ENCODE peak calls at places on chromosome 9, in four cellular contexts. V, P, W and H are unnamed samples.
A peak's percentile ranks its signal among the peaks of the same experiment; 100 is the strongest.

GRCh38 chr9:746661-747434 is 94.6 kb upstream of the DMRT1 start:
- DNase-seq in V (no peak), P (no peak), W (peak; percentile 52), H (no peak)

GRCh38 chr9:120931278-120932085 is 4.9 kb upstream of the TRAF1 start:
- DNase-seq in V (peak; percentile 74), P (no peak), W (peak; percentile 69), H (peak; percentile 40)

GRCh38 chr9:127942152-127943010 is 4.7 kb upstream of the DPM2 start:
- DNase-seq in V (peak; percentile 71), P (no peak), W (no peak), H (peak; percentile 61)

GRCh38 chr9:18379073-18379811 is 94.7 kb upstream of the ADAMTSL1 start:
- DNase-seq in V (peak; percentile 89), P (peak; percentile 59), W (peak; percentile 95), H (peak; percentile 77)

GRCh38 chr9:5708414-5708813 is 79.5 kb downstream of the RIC1 start:
- DNase-seq in V (no peak), P (no peak), W (no peak), H (peak; percentile 4)

GRCh38 chr9:133459476-133460404 is at the start of gene CACFD1:
- DNase-seq in V (peak; percentile 93), P (peak; percentile 87), W (peak; percentile 83), H (peak; percentile 93)

GRCh38 chr9:103471241-103471640 is 476.1 kb downstream of the CYLC2 start:
- DNase-seq in V (no peak), P (no peak), W (no peak), H (peak; percentile 6)

GRCh38 chr9:84293001-84293798 is 47.4 kb downstream of the SLC28A3 start:
- DNase-seq in V (no peak), P (no peak), W (no peak), H (no peak)

GRCh38 chr9:98899399-98900056 is 44.2 kb upstream of the COL15A1 start:
- DNase-seq in V (peak; percentile 79), P (no peak), W (peak; percentile 31), H (peak; percentile 70)

GRCh38 chr9:91985692-91986091 is 35.7 kb upstream of the ROR2 start:
- DNase-seq in V (no peak), P (no peak), W (no peak), H (no peak)

GRCh38 chr9:123253204-123253603 is 15.2 kb downstream of the STRBP start:
- DNase-seq in V (no peak), P (no peak), W (no peak), H (no peak)
- TF ChIP-seq CTCF in V (no peak), P (no peak), W (no peak), H (no peak)

GRCh38 chr9:117413346-117414219 is 1.3 kb downstream of the ASTN2 start:
- DNase-seq in V (no peak), P (no peak), W (no peak), H (no peak)
- TF ChIP-seq CTCF in V (no peak), P (no peak), W (no peak), H (no peak)

DNA sequence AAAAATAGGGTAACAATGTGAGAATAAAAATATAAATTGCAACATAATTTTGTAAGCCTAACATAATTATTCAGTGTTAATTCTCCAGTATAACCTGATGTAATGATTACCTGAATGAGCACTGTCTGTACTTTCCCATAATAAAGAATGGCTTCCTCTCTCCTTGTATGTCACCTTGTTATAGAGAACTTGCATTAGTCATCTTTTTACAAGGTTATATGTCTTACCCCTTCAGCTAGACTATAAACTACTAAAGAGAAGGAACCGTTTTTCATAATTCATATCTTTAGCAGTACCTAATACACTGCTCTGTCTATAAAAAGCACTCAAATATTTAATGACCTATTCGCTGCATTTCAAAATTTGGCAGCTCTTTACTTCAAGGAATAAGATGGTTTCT is 19.8 kb downstream of the STRBP start:
- DNase-seq in V (no peak), P (no peak), W (no peak), H (no peak)
- TF ChIP-seq CTCF in V (no peak), P (no peak), W (no peak), H (no peak)

DNA sequence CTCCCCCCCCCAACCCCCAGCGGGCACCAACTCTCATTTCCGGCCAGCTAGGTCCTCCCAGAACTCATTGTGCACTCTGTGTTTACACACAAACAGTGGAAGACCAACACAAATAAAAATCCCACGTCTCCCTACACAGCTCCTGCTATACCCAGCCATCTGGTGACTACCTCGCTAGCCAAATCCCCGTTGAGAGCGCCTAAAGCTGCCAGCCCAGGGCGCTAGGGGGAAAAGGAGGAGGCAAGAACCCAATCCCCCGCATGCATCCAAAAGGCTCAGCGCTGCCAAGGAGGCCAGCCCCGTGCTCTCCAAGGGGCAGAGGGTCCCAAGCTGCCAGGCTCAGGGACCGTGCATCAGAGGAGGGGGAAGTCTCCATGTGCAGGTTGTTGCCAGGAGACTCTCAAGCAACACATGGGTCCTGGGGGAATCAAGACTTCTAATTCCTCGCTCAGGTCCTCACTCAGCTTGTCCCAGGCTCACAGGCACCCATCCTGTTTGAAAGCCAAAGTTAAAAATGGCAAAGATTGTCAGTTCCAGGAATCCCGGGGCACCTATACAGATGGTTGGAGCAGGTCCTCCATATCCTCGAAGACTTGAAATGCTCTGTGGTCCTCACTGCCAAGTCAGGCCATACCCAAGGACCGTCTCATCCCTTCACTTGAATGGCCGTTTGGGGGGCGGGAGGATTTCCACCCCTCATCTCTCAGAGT is 2.7 kb downstream of the ASTN2 start:
- DNase-seq in V (no peak), P (no peak), W (no peak), H (no peak)
- TF ChIP-seq CTCF in V (no peak), P (no peak), W (no peak), H (no peak)

GRCh38 chr9:9603345-9603744 is 1009.5 kb downstream of the PTPRD start:
- DNase-seq in V (no peak), P (no peak), W (no peak), H (no peak)

DNA sequence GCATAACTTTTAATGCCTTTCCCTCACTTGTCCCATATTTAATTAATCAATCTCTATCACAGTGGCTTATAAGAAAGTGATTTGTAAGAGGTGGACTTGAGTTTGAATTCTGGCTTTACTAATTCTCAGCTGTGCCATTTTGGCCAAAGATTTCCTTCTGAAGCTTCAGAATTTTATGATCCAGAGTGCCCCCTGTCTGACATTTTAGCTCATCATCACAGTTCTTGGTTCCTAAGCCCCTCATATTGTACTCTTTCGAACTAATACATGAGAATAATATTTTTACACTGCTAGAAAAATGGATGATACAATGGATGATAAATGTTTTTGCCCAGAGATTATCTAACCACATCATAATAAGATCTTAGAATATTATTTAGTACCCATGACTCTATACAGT is 1014.1 kb downstream of the PTPRD start:
- DNase-seq in V (no peak), P (no peak), W (no peak), H (no peak)
- TF ChIP-seq CTCF in V (no peak), P (no peak), W (no peak), H (no peak)

DNA sequence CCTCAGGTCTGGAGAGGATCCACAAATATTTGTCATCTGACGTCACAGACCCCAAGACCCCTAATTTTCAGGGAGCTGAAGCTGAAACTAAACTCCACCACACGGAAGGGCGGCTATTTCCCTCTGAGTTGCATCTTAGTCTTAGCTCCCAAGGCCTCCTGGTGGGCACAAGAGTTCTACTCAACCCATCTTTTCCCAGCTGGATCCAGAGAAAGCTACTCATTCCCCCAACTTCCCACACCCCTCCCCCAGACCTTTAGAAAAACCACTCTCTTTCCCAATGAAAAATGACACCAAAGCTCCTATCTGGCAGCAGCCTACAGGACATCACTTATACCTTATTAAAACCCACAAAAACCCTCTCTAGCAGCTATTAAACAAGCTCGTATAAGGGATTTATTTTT is 67.1 kb upstream of the SLC1A1 start:
- DNase-seq in V (no peak), P (no peak), W (no peak), H (no peak)
- TF ChIP-seq CTCF in V (no peak), P (no peak), W (no peak), H (no peak)

DNA sequence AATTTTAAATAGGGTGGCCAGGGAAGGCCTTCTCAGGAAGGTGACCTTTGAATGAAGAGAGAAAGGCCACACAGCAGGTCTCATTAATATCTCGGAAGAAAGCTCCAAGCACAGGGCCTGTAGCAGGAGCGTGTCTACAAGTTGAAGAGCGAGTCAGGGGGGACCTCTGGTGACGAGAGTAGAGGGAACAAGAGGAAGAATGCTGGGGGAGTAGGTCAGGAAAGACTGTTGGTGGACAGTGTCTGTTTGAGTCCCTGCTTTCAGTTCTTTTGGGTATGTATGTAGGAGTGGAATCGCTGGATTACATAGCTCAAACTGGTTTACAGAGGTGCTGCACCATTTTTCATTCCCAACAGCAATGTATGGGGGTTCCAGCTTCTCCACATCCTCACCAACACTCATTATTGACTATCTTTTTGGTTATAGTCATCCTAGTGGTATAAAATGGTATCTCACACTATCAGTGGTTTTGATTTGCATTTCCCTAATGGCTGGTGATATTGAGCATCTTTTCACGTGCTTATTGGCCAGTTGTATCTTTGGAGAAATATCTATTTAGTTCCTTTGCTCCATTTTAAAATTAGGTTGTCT is 55.8 kb downstream of the NUP214 start:
- DNase-seq in V (no peak), P (no peak), W (no peak), H (peak; percentile 8)
- TF ChIP-seq CTCF in V (peak; percentile 15), P (peak; percentile 52), W (no peak), H (peak; percentile 17)

DNA sequence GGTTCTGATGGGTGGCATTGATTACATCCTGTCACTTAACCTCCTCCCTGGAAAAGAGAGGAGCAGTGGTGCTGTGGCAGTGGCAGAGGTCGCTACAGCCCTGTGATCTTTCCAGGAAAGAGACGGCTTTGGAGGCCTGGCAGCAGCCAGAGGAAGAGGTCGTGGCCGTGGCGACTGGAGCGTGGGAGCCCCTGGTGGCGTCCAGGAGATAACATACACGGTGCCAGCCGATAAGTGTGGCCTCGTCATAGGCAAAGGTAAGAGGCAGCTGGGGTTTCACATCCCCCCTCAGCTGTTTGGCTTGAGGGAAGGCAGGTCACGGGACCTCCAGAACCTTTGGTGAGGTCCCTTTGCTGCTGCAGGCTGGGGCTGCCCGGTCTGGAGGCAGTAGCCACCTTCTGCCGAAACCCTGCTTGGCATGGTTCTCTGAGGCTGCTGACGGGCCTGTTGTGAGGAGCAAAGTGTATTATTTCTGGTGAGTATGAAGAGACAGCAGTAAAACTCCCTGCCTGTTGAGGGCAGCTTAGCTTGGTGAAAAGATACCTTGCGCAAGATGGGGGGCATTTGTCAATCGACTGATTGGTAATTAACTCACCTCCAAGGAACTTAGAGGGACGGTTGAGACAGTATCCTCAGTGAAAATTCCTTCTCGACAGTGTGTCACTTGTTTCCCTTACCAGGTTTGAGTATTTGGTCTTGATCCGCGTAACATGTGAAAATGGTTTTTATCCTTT is 38.0 kb upstream of the PRDM12 start:
- DNase-seq in V (no peak), P (no peak), W (no peak), H (no peak)
- TF ChIP-seq CTCF in V (no peak), P (no peak), W (no peak), H (no peak)